ENCODE peak calls at places on chromosomes 16 and 17, in five cellular contexts. Q is heart right ventricle, I is Peyer's patch, K is neural progenitor cell, B is suprapubic skin. T is an unnamed sample.

GRCh38 chr16:89359296-89360147 is 130.8 kb downstream of the ANKRD11 start:
- DNase-seq in K (no peak), B (no peak), Q (no peak), I (no peak), T (no peak)

GRCh38 chr17:59335685-59336084 is 4.2 kb downstream of the YPEL2 start:
- DNase-seq in Q (no peak), B (no peak), K (no peak), I (no peak), T (no peak)

GRCh38 chr17:8632087-8632486 is 1.6 kb upstream of the MYH10 start:
- DNase-seq in Q (no peak), B (no peak), K (peak; percentile 36), I (no peak), T (no peak)

GRCh38 chr17:29918922-29919856 is 10.8 kb downstream of the SSH2 start:
- DNase-seq in K (no peak), I (no peak), Q (no peak), B (no peak), T (no peak)

GRCh38 chr17:55577011-55577586 is 65.8 kb upstream of the SMIM36 start:
- DNase-seq in K (no peak), Q (peak; percentile 33), I (peak; percentile 50), B (no peak), T (peak; percentile 6)

GRCh38 chr16:12289175-12290063 is 312.9 kb downstream of the SNX29 start:
- DNase-seq in B (no peak), I (peak; percentile 65), K (peak; percentile 20), Q (no peak), T (no peak)

GRCh38 chr17:45740553-45741330 is 43.4 kb upstream of the CRHR1 start:
- DNase-seq in Q (no peak), I (no peak), B (no peak), K (peak; percentile 93), T (peak; percentile 53)

GRCh38 chr17:76732734-76733617 is 4.2 kb downstream of the SRSF2 start:
- DNase-seq in I (no peak), K (no peak), B (no peak), Q (no peak), T (peak; percentile 41)

GRCh38 chr16:28162326-28162877 is 49.4 kb downstream of the XPO6 start:
- DNase-seq in K (no peak), B (no peak), Q (no peak), I (no peak), T (no peak)

GRCh38 chr16:89572042-89572441 is 3.5 kb upstream of the CPNE7 start:
- DNase-seq in Q (no peak), I (no peak), K (no peak), B (no peak), T (no peak)

GRCh38 chr17:65473985-65474384 is 87.5 kb downstream of the AXIN2 start:
- DNase-seq in K (no peak), B (no peak), Q (no peak), I (no peak), T (no peak)

GRCh38 chr16:70565053-70565452 is 41.4 kb downstream of the SF3B3 start:
- DNase-seq in Q (no peak), I (no peak), B (no peak), K (no peak), T (no peak)

GRCh38 chr17:76793775-76794174 is 55.9 kb downstream of the MFSD11 start:
- DNase-seq in Q (no peak), I (no peak), B (no peak), K (peak; percentile 51), T (no peak)

GRCh38 chr17:2874211-2874686 is 78.0 kb downstream of the RAP1GAP2 start:
- DNase-seq in K (peak; percentile 33), Q (no peak), B (no peak), I (no peak), T (no peak)

GRCh38 chr17:63531022-63531965 is 8.1 kb downstream of the KCNH6 start:
- DNase-seq in K (no peak), I (peak; percentile 41), Q (no peak), B (no peak), T (no peak)

GRCh38 chr17:8976638-8977037 is 11.1 kb upstream of the PIK3R5 start:
- DNase-seq in K (no peak), B (no peak), I (no peak), Q (no peak), T (no peak)

GRCh38 chr17:70968302-70968701 is 799.0 kb downstream of the KCNJ2 start:
- DNase-seq in K (no peak), Q (no peak), B (no peak), I (no peak), T (no peak)

GRCh38 chr16:88014201-88014781 is 63.1 kb downstream of the BANP start:
- DNase-seq in K (no peak), B (no peak), Q (no peak), I (no peak), T (no peak)

GRCh38 chr16:88383401-88384221 is 852 bp downstream of the ZNF469 start:
- DNase-seq in K (peak; percentile 58), B (no peak), I (peak; percentile 62), Q (peak; percentile 61), T (peak; percentile 11)

GRCh38 chr17:63827002-63827800 is at the start of the genes FTSJ3 and PSMC5:
- DNase-seq in Q (peak; percentile 94), B (peak; percentile 97), I (peak; percentile 95), K (peak; percentile 96), T (peak; percentile 94)

GRCh38 chr16:56812884-56813283 is 52.1 kb upstream of the SLC12A3 start:
- DNase-seq in B (no peak), I (no peak), K (no peak), Q (no peak), T (no peak)

GRCh38 chr17:57440522-57441269 is 184.4 kb downstream of the MSI2 start:
- DNase-seq in Q (peak; percentile 72), I (no peak), K (peak; percentile 81), B (no peak), T (peak; percentile 75)

GRCh38 chr16:22007509-22008214 is at the start of gene MOSMO:
- DNase-seq in B (peak; percentile 82), Q (peak; percentile 83), K (peak; percentile 83), I (peak; percentile 85), T (peak; percentile 67)

GRCh38 chr17:38579934-38580333 is 25.8 kb downstream of the SRCIN1 start:
- DNase-seq in Q (no peak), B (no peak), I (no peak), K (peak; percentile 67), T (no peak)

GRCh38 chr17:4854181-4854681 is 21.1 kb downstream of the MINK1 start:
- DNase-seq in Q (no peak), I (no peak), K (no peak), B (no peak), T (no peak)

GRCh38 chr16:84190731-84191388 is at the start of gene ADAD2:
- DNase-seq in K (no peak), I (no peak), B (no peak), Q (no peak), T (no peak)

GRCh38 chr16:49003022-49003421 is 278.6 kb downstream of the CBLN1 start:
- DNase-seq in Q (no peak), B (no peak), I (no peak), K (no peak), T (no peak)

GRCh38 chr17:82871056-82871775 is 31.4 kb upstream of the ZNF750 start:
- DNase-seq in B (no peak), Q (no peak), I (no peak), K (no peak), T (no peak)

GRCh38 chr16:74813109-74813641 is 38.6 kb upstream of the FA2H start:
- DNase-seq in I (peak; percentile 89), B (peak; percentile 84), Q (peak; percentile 74), K (peak; percentile 94), T (peak; percentile 28)

GRCh38 chr16:22163806-22164205 is 1.5 kb downstream of the SDR42E2 start:
- DNase-seq in B (no peak), Q (no peak), I (no peak), K (no peak), T (no peak)

GRCh38 chr17:16407911-16408588 is 7.3 kb upstream of the TRPV2 start:
- DNase-seq in B (no peak), I (no peak), K (peak; percentile 58), Q (peak; percentile 52), T (peak; percentile 39)

GRCh38 chr17:8964801-8965393 is 610 bp downstream of the PIK3R5 start:
- DNase-seq in K (peak; percentile 13), Q (no peak), B (no peak), I (no peak), T (no peak)

GRCh38 chr17:72349508-72350472 is 229.0 kb downstream of the SOX9 start:
- DNase-seq in K (no peak), I (no peak), B (no peak), Q (no peak), T (no peak)
- TF ChIP-seq CTCF in K (no peak), I (no peak), B (no peak), Q (no peak), T (no peak)

GRCh38 chr16:67537270-67537635 is 8.6 kb downstream of the RIPOR1 start:
- DNase-seq in I (no peak), B (no peak), K (peak; percentile 78), Q (peak; percentile 78), T (no peak)
- H3K4me1 ChIP-seq in I (peaks cover 21% of the 10 kb centered on the region), B (peaks cover 68% of the 10 kb centered on the region), K (peaks cover 7% of the 10 kb centered on the region), Q (peaks cover 96% of the 10 kb centered on the region), T (peaks cover 26% of the 10 kb centered on the region)

GRCh38 chr17:47684535-47685193 is 9.3 kb upstream of the TBKBP1 start:
- DNase-seq in I (no peak), B (no peak), K (no peak), Q (no peak), T (no peak)

GRCh38 chr17:47685556-47686275 is 8.2 kb upstream of the TBKBP1 start:
- DNase-seq in B (no peak), K (no peak), I (no peak), Q (no peak), T (no peak)

GRCh38 chr17:47678196-47678595 is 15.8 kb upstream of the TBKBP1 start:
- DNase-seq in K (no peak), B (no peak), Q (no peak), I (no peak), T (no peak)

GRCh38 chr17:47684025-47684424 is 9.9 kb upstream of the TBKBP1 start:
- DNase-seq in K (no peak), I (no peak), Q (no peak), B (no peak), T (no peak)

GRCh38 chr17:47682138-47682537 is 11.8 kb upstream of the TBKBP1 start:
- DNase-seq in K (no peak), B (no peak), Q (no peak), I (no peak), T (no peak)
- H3K36me3 ChIP-seq in K (peaks cover 21% of the 10 kb centered on the region), B (peaks cover 62% of the 10 kb centered on the region), Q (peaks cover 48% of the 10 kb centered on the region), I (no peaks in the 10 kb centered on the region), T (peaks cover 71% of the 10 kb centered on the region)

GRCh38 chr17:79862771-79863440 is 23.7 kb upstream of the CBX4 start:
- DNase-seq in B (no peak), K (no peak), I (peak; percentile 39), Q (peak; percentile 37), T (no peak)
- TF ChIP-seq CTCF in B (no peak), K (no peak), I (no peak), Q (no peak), T (no peak)

GRCh38 chr17:1110524-1110843 is 69.3 kb downstream of the ABR start:
- DNase-seq in I (no peak), Q (no peak), B (no peak), K (no peak), T (no peak)

GRCh38 chr17:1111599-1112443 is 68.0 kb downstream of the ABR start:
- DNase-seq in I (no peak), B (no peak), Q (peak; percentile 70), K (no peak), T (no peak)

GRCh38 chr17:1109606-1110523 is 69.9 kb downstream of the ABR start:
- DNase-seq in Q (peak; percentile 70), K (peak; percentile 78), B (no peak), I (peak; percentile 90), T (no peak)

GRCh38 chr17:1112875-1113274 is 66.9 kb downstream of the ABR start:
- DNase-seq in Q (no peak), B (no peak), I (no peak), K (no peak), T (no peak)

GRCh38 chr17:1110844-1111598 is 68.8 kb downstream of the ABR start:
- DNase-seq in B (no peak), Q (peak; percentile 60), I (peak; percentile 79), K (no peak), T (no peak)
- H3K4me1 ChIP-seq in B (peaks cover 73% of the 10 kb centered on the region), Q (peaks cover 89% of the 10 kb centered on the region), I (peaks cover 26% of the 10 kb centered on the region), K (peaks cover 21% of the 10 kb centered on the region), T (peaks cover 36% of the 10 kb centered on the region)